ENCODE peak calls at places on chromosome 15, in five cellular contexts. One of them, this sample, is unnamed.
A peak's percentile ranks its signal among the peaks of the same experiment; 100 is the strongest.

GRCh38 chr15:70415330-70415884 is 317.7 kb upstream of the TLE3 start:
- DNase-seq in hypothalamus: no peak
- DNase-seq in NCI-H460: no peak
- DNase-seq in stimulated activated CD4-positive, alpha-beta T cell treated with anti-CD3 and anti-CD28 coated beads, Interleukin-1b, Interleukin-23, amount 100 ng/mL, for 24 hours: no peak
- DNase-seq in iPS DF 6.9: no peak
- DNase-seq in this sample: no peak

GRCh38 chr15:51908312-51908711 is 63.3 kb downstream of the LEO1 start:
- DNase-seq in hypothalamus: no peak
- DNase-seq in NCI-H460: no peak
- DNase-seq in stimulated activated CD4-positive, alpha-beta T cell treated with anti-CD3 and anti-CD28 coated beads, Interleukin-1b, Interleukin-23, amount 100 ng/mL, for 24 hours: no peak
- DNase-seq in iPS DF 6.9: no peak
- DNase-seq in this sample: no peak

GRCh38 chr15:64846246-64846645 is 4.5 kb downstream of the PLEKHO2 start:
- DNase-seq in hypothalamus: no peak
- DNase-seq in NCI-H460: no peak
- DNase-seq in stimulated activated CD4-positive, alpha-beta T cell treated with anti-CD3 and anti-CD28 coated beads, Interleukin-1b, Interleukin-23, amount 100 ng/mL, for 24 hours: no peak
- DNase-seq in iPS DF 6.9: no peak
- DNase-seq in this sample: no peak

GRCh38 chr15:57327985-57328471 is 48.3 kb upstream of the CGNL1 start:
- DNase-seq in hypothalamus: no peak
- DNase-seq in NCI-H460: no peak
- DNase-seq in stimulated activated CD4-positive, alpha-beta T cell treated with anti-CD3 and anti-CD28 coated beads, Interleukin-1b, Interleukin-23, amount 100 ng/mL, for 24 hours: no peak
- DNase-seq in iPS DF 6.9: no peak
- DNase-seq in this sample: peak; percentile 72

GRCh38 chr15:90188914-90189748 is 12.0 kb upstream of the SEMA4B start:
- DNase-seq in hypothalamus: no peak
- DNase-seq in NCI-H460: no peak
- DNase-seq in stimulated activated CD4-positive, alpha-beta T cell treated with anti-CD3 and anti-CD28 coated beads, Interleukin-1b, Interleukin-23, amount 100 ng/mL, for 24 hours: no peak
- DNase-seq in iPS DF 6.9: no peak
- DNase-seq in this sample: no peak

GRCh38 chr15:39125904-39126303 is 455.0 kb upstream of the THBS1 start:
- DNase-seq in hypothalamus: no peak
- DNase-seq in NCI-H460: peak; percentile 36
- DNase-seq in stimulated activated CD4-positive, alpha-beta T cell treated with anti-CD3 and anti-CD28 coated beads, Interleukin-1b, Interleukin-23, amount 100 ng/mL, for 24 hours: no peak
- DNase-seq in iPS DF 6.9: peak; percentile 45
- DNase-seq in this sample: no peak

GRCh38 chr15:39888809-39889208 is 31.3 kb downstream of the GPR176 start:
- DNase-seq in hypothalamus: no peak
- DNase-seq in NCI-H460: no peak
- DNase-seq in stimulated activated CD4-positive, alpha-beta T cell treated with anti-CD3 and anti-CD28 coated beads, Interleukin-1b, Interleukin-23, amount 100 ng/mL, for 24 hours: no peak
- DNase-seq in iPS DF 6.9: no peak
- DNase-seq in this sample: no peak

GRCh38 chr15:48029656-48030055 is 91.1 kb upstream of the SLC24A5 start:
- DNase-seq in hypothalamus: peak; percentile 37
- DNase-seq in NCI-H460: no peak
- DNase-seq in stimulated activated CD4-positive, alpha-beta T cell treated with anti-CD3 and anti-CD28 coated beads, Interleukin-1b, Interleukin-23, amount 100 ng/mL, for 24 hours: no peak
- DNase-seq in iPS DF 6.9: no peak
- DNase-seq in this sample: no peak

GRCh38 chr15:72671531-72671930 is 14.5 kb downstream of the HIGD2B start:
- DNase-seq in hypothalamus: no peak
- DNase-seq in NCI-H460: no peak
- DNase-seq in stimulated activated CD4-positive, alpha-beta T cell treated with anti-CD3 and anti-CD28 coated beads, Interleukin-1b, Interleukin-23, amount 100 ng/mL, for 24 hours: no peak
- DNase-seq in iPS DF 6.9: no peak
- DNase-seq in this sample: no peak

GRCh38 chr15:29596266-29596665 is 226.0 kb downstream of the TJP1 start:
- DNase-seq in hypothalamus: no peak
- DNase-seq in NCI-H460: no peak
- DNase-seq in stimulated activated CD4-positive, alpha-beta T cell treated with anti-CD3 and anti-CD28 coated beads, Interleukin-1b, Interleukin-23, amount 100 ng/mL, for 24 hours: no peak
- DNase-seq in iPS DF 6.9: no peak
- DNase-seq in this sample: no peak

GRCh38 chr15:45162771-45163507 is 24.8 kb downstream of the SHF start:
- DNase-seq in hypothalamus: peak; percentile 69
- DNase-seq in NCI-H460: peak; percentile 73
- DNase-seq in stimulated activated CD4-positive, alpha-beta T cell treated with anti-CD3 and anti-CD28 coated beads, Interleukin-1b, Interleukin-23, amount 100 ng/mL, for 24 hours: no peak
- DNase-seq in iPS DF 6.9: peak; percentile 80
- DNase-seq in this sample: peak; percentile 63

This sample was measured in AG09319.